ENCODE peak calls at places on chromosomes 2 and 18, in nine cellular contexts. F is adrenal gland, H is IMR-90, L is AG04449, I is breast epithelium, A is PC-3, S is neural progenitor cell, K is WERI-Rb-1, M is cardiac fibroblast. P is an unnamed sample.

GRCh38 chr2:169748316-169748715 is 14.7 kb downstream of the KLHL23 start:
- DNase-seq in M (no peak), L (no peak), I (no peak), S (no peak), H (no peak), A (no peak), K (no peak), F (no peak), P (no peak)

GRCh38 chr2:241272722-241273551 is 42.5 kb downstream of the HDLBP start:
- DNase-seq in S (peak; percentile 73), K (peak; percentile 51), I (peak; percentile 54), M (peak; percentile 83), A (peak; percentile 27), L (no peak), F (peak; percentile 59), H (peak; percentile 59), P (peak; percentile 69)

GRCh38 chr2:223613017-223613950 is 11.1 kb upstream of the SCG2 start:
- DNase-seq in H (peak; percentile 99), I (peak; percentile 66), F (peak; percentile 83), S (peak; percentile 55), M (peak; percentile 98), L (peak; percentile 92), K (no peak), A (peak; percentile 91), P (peak; percentile 54)

GRCh38 chr2:50782543-50782942 is 249.4 kb downstream of the NRXN1 start:
- DNase-seq in S (no peak), I (no peak), H (peak; percentile 38), L (no peak), M (no peak), F (no peak), K (no peak), A (peak; percentile 35), P (no peak)

GRCh38 chr18:10072659-10073309 is 159.0 kb downstream of the VAPA start:
- DNase-seq in L (no peak), F (no peak), H (peak; percentile 65), M (peak; percentile 31), S (no peak), K (no peak), I (peak; percentile 43), A (peak; percentile 76), P (no peak)

GRCh38 chr18:55083461-55083860 is 124.2 kb upstream of the CCDC68 start:
- DNase-seq in I (no peak), L (peak; percentile 26), H (peak; percentile 52), M (no peak), S (no peak), K (no peak), A (no peak), F (no peak), P (no peak)

GRCh38 chr2:197308635-197309368 is 1.8 kb downstream of the ANKRD44 start:
- DNase-seq in S (no peak), M (no peak), I (no peak), F (no peak), A (no peak), L (no peak), K (no peak), H (no peak), P (no peak)

GRCh38 chr2:216700778-216701177 is 5.4 kb upstream of the IGFBP5 start:
- DNase-seq in S (no peak), A (no peak), L (no peak), F (no peak), K (no peak), H (no peak), I (no peak), M (no peak), P (no peak)

GRCh38 chr2:145356046-145356445 is 836.1 kb upstream of the ZEB2 start:
- DNase-seq in A (no peak), S (no peak), F (no peak), I (no peak), M (no peak), L (peak; percentile 4), K (no peak), H (peak; percentile 41), P (no peak)

GRCh38 chr2:191333911-191334357 is 88.7 kb downstream of the MYO1B start:
- DNase-seq in F (no peak), L (peak; percentile 93), I (no peak), H (peak; percentile 92), K (no peak), S (no peak), A (no peak), M (peak; percentile 77), P (no peak)

GRCh38 chr18:79498662-79499061 is 102.9 kb downstream of the NFATC1 start:
- DNase-seq in A (no peak), L (no peak), K (no peak), M (no peak), F (no peak), H (no peak), I (no peak), S (no peak), P (no peak)

GRCh38 chr2:122083256-122084048 is 328.0 kb downstream of the TSN start:
- DNase-seq in A (no peak), M (no peak), L (no peak), I (no peak), H (no peak), S (no peak), F (no peak), K (no peak), P (no peak)

GRCh38 chr2:15223887-15224286 is 337.2 kb downstream of the NBAS start:
- DNase-seq in F (no peak), M (peak; percentile 89), S (no peak), I (no peak), H (peak; percentile 88), K (no peak), A (peak; percentile 39), L (peak; percentile 45), P (no peak)

GRCh38 chr18:73791081-73791480 is 356.6 kb downstream of the FBXO15 start:
- DNase-seq in A (no peak), K (no peak), F (no peak), H (peak; percentile 83), I (no peak), S (no peak), M (no peak), L (no peak), P (no peak)

GRCh38 chr2:188695953-188696352 is 278.2 kb upstream of the COL3A1 start:
- DNase-seq in I (no peak), M (peak; percentile 79), H (peak; percentile 82), K (no peak), S (no peak), F (no peak), A (peak; percentile 78), L (peak; percentile 41), P (no peak)

GRCh38 chr2:195664528-195664927 is 7.5 kb downstream of the SLC39A10 start:
- DNase-seq in K (no peak), L (no peak), I (no peak), A (peak; percentile 48), H (peak; percentile 41), F (no peak), S (no peak), M (peak; percentile 26), P (no peak)

GRCh38 chr2:196338440-196338839 is 167.1 kb upstream of the STK17B start:
- DNase-seq in L (no peak), H (no peak), S (no peak), I (no peak), K (no peak), M (no peak), A (no peak), F (no peak), P (no peak)

GRCh38 chr2:70966681-70967080 is 11.7 kb upstream of the ANKRD53 start:
- DNase-seq in I (no peak), S (no peak), K (no peak), M (no peak), L (no peak), H (no peak), F (peak; percentile 8), A (no peak), P (no peak)

DNA sequence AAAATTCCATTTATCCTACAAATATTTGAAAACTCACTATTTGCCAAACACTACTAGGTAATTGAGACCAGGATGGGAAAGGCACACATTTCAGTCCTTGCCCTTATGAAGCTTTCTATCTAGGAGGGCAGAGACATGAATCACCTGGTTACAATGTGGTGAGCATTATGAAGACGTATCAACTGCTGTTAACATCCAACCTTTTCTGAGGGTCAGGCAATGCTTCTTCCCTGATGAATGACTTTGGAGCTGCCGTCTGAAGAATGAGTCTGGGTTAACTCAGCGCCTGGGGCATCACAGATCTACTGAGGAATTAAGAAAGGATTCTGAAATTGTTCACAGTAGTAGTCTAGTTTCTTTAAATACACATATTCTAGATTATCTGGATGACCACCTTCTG is 62.1 kb upstream of the NOSTRIN start:
- DNase-seq in L (no peak), F (no peak), I (no peak), K (no peak), S (no peak), M (no peak), A (no peak), H (peak; percentile 10), P (no peak)
- TF ChIP-seq CTCF in L (no peak), F (no peak), I (no peak), K (no peak), S (no peak), M (no peak), A (no peak), H (no peak), P (no peak)

GRCh38 chr18:66083078-66083477 is 332.3 kb downstream of the CDH7 start:
- DNase-seq in I (no peak), S (no peak), K (no peak), A (no peak), L (no peak), M (no peak), F (no peak), H (no peak), P (no peak)
- TF ChIP-seq CTCF in I (no peak), S (no peak), K (no peak), A (no peak), L (no peak), M (no peak), F (no peak), H (no peak), P (no peak)

GRCh38 chr2:30225131-30225762 is 6.1 kb upstream of the LBH start:
- DNase-seq in A (no peak), F (no peak), K (no peak), H (peak; percentile 87), L (peak; percentile 65), I (peak; percentile 62), S (peak; percentile 19), M (peak; percentile 87), P (peak; percentile 39)
- TF ChIP-seq CTCF in A (no peak), F (peak; percentile 3), K (no peak), H (no peak), L (no peak), I (no peak), S (no peak), M (peak; percentile 1), P (no peak)

GRCh38 chr2:30684546-30684945 is 122.7 kb downstream of the CAPN13 start:
- DNase-seq in K (no peak), H (no peak), F (no peak), S (no peak), M (no peak), A (no peak), I (no peak), L (no peak), P (no peak)

GRCh38 chr2:30684996-30685395 is 122.2 kb downstream of the CAPN13 start:
- DNase-seq in M (no peak), K (no peak), I (no peak), A (no peak), F (no peak), L (no peak), H (no peak), S (no peak), P (no peak)

GRCh38 chr2:30684026-30684425 is 123.2 kb downstream of the CAPN13 start:
- DNase-seq in H (no peak), L (no peak), K (no peak), I (no peak), F (no peak), S (no peak), M (no peak), A (no peak), P (no peak)

GRCh38 chr2:30686669-30687068 is 120.6 kb downstream of the CAPN13 start:
- DNase-seq in A (no peak), I (peak; percentile 64), F (no peak), S (no peak), L (no peak), K (no peak), M (no peak), H (no peak), P (no peak)

GRCh38 chr2:30686000-30686399 is 121.2 kb downstream of the CAPN13 start:
- DNase-seq in H (no peak), F (no peak), L (no peak), I (no peak), K (peak; percentile 61), A (peak; percentile 13), M (no peak), S (peak; percentile 19), P (peak; percentile 30)
- TF ChIP-seq CTCF in H (no peak), F (no peak), L (no peak), I (no peak), K (peak; percentile 68), A (peak; percentile 54), M (peak; percentile 30), S (peak; percentile 36), P (peak; percentile 23)